ENCODE peak calls at places on chromosomes 11 and 22, in seven cellular contexts. W is aorta, M is left lung, H is A549, N is thoracic aorta, P is cardiac muscle cell, K is neuronal stem cell. D is an unnamed sample.

GRCh38 chr11:93198221-93198650 is 445 bp upstream of the SLC36A4 start:
- DNase-seq in W (no peak), N (no peak), H (no peak), M (no peak), P (no peak), K (no peak), D (no peak)

GRCh38 chr22:19772422-19772672 is 11.8 kb downstream of the TBX1 start:
- DNase-seq in H (no peak), P (no peak), K (no peak), W (peak), M (no peak), N (no peak), D (no peak)

GRCh38 chr11:125404811-125405481 is 91.1 kb downstream of the FEZ1 start:
- DNase-seq in M (peak), W (peak), H (peak), N (no peak), P (peak), K (peak), D (peak)

GRCh38 chr22:46578824-46579561 is 41.2 kb upstream of the GRAMD4 start:
- DNase-seq in W (peak), N (peak), P (no peak), K (no peak), H (no peak), M (peak), D (peak)

GRCh38 chr11:68461284-68461861 is 821 bp downstream of the PPP6R3 start:
- DNase-seq in W (no peak), M (no peak), H (peak), K (no peak), P (peak), N (no peak), D (no peak)

GRCh38 chr11:43573233-43573632 is 107.3 kb upstream of the HSD17B12 start:
- DNase-seq in M (no peak), K (no peak), P (peak), W (no peak), N (no peak), H (peak), D (no peak)

GRCh38 chr11:44658451-44658850 is 68.3 kb upstream of the TSPAN18 start:
- DNase-seq in W (no peak), M (no peak), H (peak), N (no peak), P (peak), K (no peak), D (no peak)

GRCh38 chr11:125141686-125142535 is 22.6 kb upstream of the PKNOX2 start:
- DNase-seq in N (no peak), H (no peak), W (peak), K (peak), P (peak), M (peak), D (no peak)

GRCh38 chr11:69296890-69297224 is 2.9 kb downstream of the MYEOV start:
- DNase-seq in W (peak), M (no peak), P (no peak), N (no peak), K (no peak), H (no peak), D (no peak)

GRCh38 chr11:7167976-7168740 is 79.4 kb downstream of the RBMXL2 start:
- DNase-seq in K (no peak), P (no peak), N (no peak), W (no peak), M (no peak), H (no peak), D (no peak)

GRCh38 chr11:114889464-114890065 is 211.2 kb downstream of the NXPE2 start:
- DNase-seq in P (peak), N (no peak), H (no peak), M (no peak), W (no peak), K (peak), D (no peak)

GRCh38 chr22:17920145-17920605 is 104.2 kb downstream of the MICAL3 start:
- DNase-seq in N (no peak), P (peak), K (no peak), H (no peak), W (peak), M (no peak), D (no peak)

GRCh38 chr11:88414981-88415391 is 77.5 kb upstream of the CTSC start:
- DNase-seq in P (no peak), M (no peak), H (no peak), K (no peak), N (no peak), W (no peak), D (no peak)

GRCh38 chr22:28072066-28072465 is 153.0 kb upstream of the PITPNB start:
- DNase-seq in P (no peak), H (no peak), M (no peak), W (no peak), N (no peak), K (no peak), D (no peak)

GRCh38 chr22:25763239-25763777 is 21.3 kb downstream of the MYO18B start:
- DNase-seq in P (no peak), H (no peak), M (no peak), K (no peak), W (no peak), N (no peak), D (no peak)

GRCh38 chr11:110286298-110287040 is 9.9 kb downstream of the RDX start:
- DNase-seq in K (no peak), W (no peak), H (no peak), N (no peak), P (no peak), M (no peak), D (no peak)

GRCh38 chr11:14417186-14417585 is 58.2 kb upstream of the RRAS2 start:
- DNase-seq in P (no peak), M (no peak), W (no peak), N (no peak), K (no peak), H (no peak), D (no peak)

GRCh38 chr22:33014621-33015020 is 43.6 kb downstream of the SYN3 start:
- DNase-seq in H (no peak), W (no peak), P (no peak), N (no peak), M (no peak), K (no peak), D (no peak)

GRCh38 chr11:123194308-123195181 is 503 bp downstream of the CLMP start:
- DNase-seq in P (peak), K (peak), M (peak), W (no peak), H (no peak), N (no peak), D (no peak)

GRCh38 chr11:65314501-65315203 is at the start of gene CDC42EP2:
- DNase-seq in H (peak), K (peak), N (no peak), M (peak), P (peak), W (peak), D (peak)

GRCh38 chr11:21415566-21415965 is 746.2 kb downstream of the NELL1 start:
- DNase-seq in H (no peak), N (no peak), W (no peak), M (no peak), P (no peak), K (no peak), D (no peak)

GRCh38 chr11:22711212-22711770 is 44.9 kb downstream of the GAS2 start:
- DNase-seq in H (no peak), N (no peak), P (no peak), M (no peak), K (no peak), W (no peak), D (no peak)

GRCh38 chr11:103619480-103619879 is 417.0 kb upstream of the DDI1 start:
- DNase-seq in P (peak), W (no peak), H (peak), M (no peak), N (no peak), K (no peak), D (no peak)

GRCh38 chr11:118343981-118344521 is at the start of gene CD3G:
- DNase-seq in N (no peak), P (no peak), W (no peak), K (no peak), H (no peak), M (no peak), D (no peak)

GRCh38 chr11:67646535-67647336 is 3.8 kb downstream of the ACY3 start:
- DNase-seq in H (no peak), N (no peak), K (no peak), M (peak), P (no peak), W (peak), D (no peak)

GRCh38 chr11:105367129-105367528 is 227.6 kb upstream of the CARD18 start:
- DNase-seq in K (no peak), M (no peak), N (no peak), P (no peak), W (no peak), H (no peak), D (no peak)

GRCh38 chr11:76841923-76842452 is 18.7 kb upstream of the ACER3 start:
- DNase-seq in N (no peak), H (no peak), P (no peak), K (no peak), W (no peak), M (no peak), D (no peak)

GRCh38 chr11:47413908-47414684 is 5.7 kb downstream of the SLC39A13 start:
- DNase-seq in W (no peak), N (no peak), M (no peak), H (no peak), P (no peak), K (no peak), D (no peak)

GRCh38 chr11:46357483-46357936 is 10.2 kb downstream of the DGKZ start:
- DNase-seq in P (no peak), W (no peak), H (no peak), M (peak), N (no peak), K (no peak), D (no peak)

GRCh38 chr22:45503816-45504702 is 1.4 kb downstream of the FBLN1 start:
- DNase-seq in M (peak), W (peak), K (peak), H (no peak), N (no peak), P (no peak), D (no peak)
- H3K27ac ChIP-seq in M (peak), W (no peak), K (peak), H (no peak), N (peak), P (peak), D (peak)

DNA sequence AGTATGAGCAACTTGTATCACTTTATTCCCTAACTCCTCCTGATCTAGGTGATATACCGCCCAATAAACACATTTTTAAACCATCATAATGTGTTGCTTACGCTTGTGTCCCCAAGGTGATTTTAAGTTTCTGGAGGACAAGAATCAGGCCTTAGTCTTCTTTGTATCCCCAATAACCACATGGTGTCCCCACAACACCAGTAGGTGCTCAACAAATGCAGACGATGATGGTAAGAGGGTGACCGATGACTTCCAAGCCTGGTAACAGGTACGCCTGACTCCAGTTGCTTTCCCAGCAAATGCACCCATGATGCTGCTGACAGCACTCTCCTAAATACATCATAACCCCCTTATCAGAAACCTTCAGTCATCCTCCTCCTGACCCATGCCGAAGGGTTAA is 64.2 kb downstream of the EFCAB6 start:
- DNase-seq in H (no peak), M (no peak), K (no peak), N (no peak), W (no peak), P (no peak), D (no peak)
- H3K4me3 ChIP-seq in H (no peak), M (no peak), K (no peak), N (no peak), W (no peak), P (no peak), D (no peak)

GRCh38 chr11:111814106-111814505 is 47.9 kb upstream of the PPP2R1B start:
- DNase-seq in M (no peak), K (no peak), H (no peak), P (no peak), W (no peak), N (no peak), D (no peak)
- H3K27ac ChIP-seq in M (no peak), K (no peak), H (no peak), P (no peak), W (no peak), N (no peak), D (peak)

GRCh38 chr11:134949121-134949591 is 537.1 kb upstream of the B3GAT1 start:
- DNase-seq in N (peak), P (no peak), H (no peak), K (no peak), W (peak), M (no peak), D (peak)

GRCh38 chr11:134947556-134947955 is 535.5 kb upstream of the B3GAT1 start:
- DNase-seq in W (no peak), H (no peak), P (no peak), N (no peak), M (no peak), K (no peak), D (no peak)

GRCh38 chr11:134949716-134950115 is 537.7 kb upstream of the B3GAT1 start:
- DNase-seq in H (no peak), K (no peak), W (no peak), M (no peak), N (no peak), P (no peak), D (no peak)

GRCh38 chr11:134950692-134951304 is 538.8 kb upstream of the B3GAT1 start:
- DNase-seq in P (no peak), N (no peak), W (no peak), M (no peak), K (no peak), H (no peak), D (peak)

GRCh38 chr11:134951305-134951700 is 539.3 kb upstream of the B3GAT1 start:
- DNase-seq in W (peak), K (no peak), H (no peak), P (no peak), M (no peak), N (no peak), D (peak)
- H3K4me3 ChIP-seq in W (no peak), K (no peak), H (no peak), P (no peak), M (no peak), N (peak), D (no peak)

GRCh38 chr11:59010693-59011092 is 71.4 kb downstream of the GLYATL1 start:
- DNase-seq in P (no peak), M (no peak), K (no peak), H (no peak), W (no peak), N (no peak), D (no peak)

GRCh38 chr11:59012106-59012941 is 73.0 kb downstream of the GLYATL1 start:
- DNase-seq in P (peak), K (no peak), M (no peak), W (no peak), N (no peak), H (no peak), D (no peak)

GRCh38 chr11:59009661-59010060 is 70.4 kb downstream of the GLYATL1 start:
- DNase-seq in K (no peak), H (no peak), M (no peak), N (no peak), P (no peak), W (no peak), D (no peak)

GRCh38 chr11:59012942-59013256 is 73.2 kb upstream of the GLYATL1B start:
- DNase-seq in P (no peak), N (no peak), M (peak), W (no peak), K (no peak), H (no peak), D (no peak)

DNA sequence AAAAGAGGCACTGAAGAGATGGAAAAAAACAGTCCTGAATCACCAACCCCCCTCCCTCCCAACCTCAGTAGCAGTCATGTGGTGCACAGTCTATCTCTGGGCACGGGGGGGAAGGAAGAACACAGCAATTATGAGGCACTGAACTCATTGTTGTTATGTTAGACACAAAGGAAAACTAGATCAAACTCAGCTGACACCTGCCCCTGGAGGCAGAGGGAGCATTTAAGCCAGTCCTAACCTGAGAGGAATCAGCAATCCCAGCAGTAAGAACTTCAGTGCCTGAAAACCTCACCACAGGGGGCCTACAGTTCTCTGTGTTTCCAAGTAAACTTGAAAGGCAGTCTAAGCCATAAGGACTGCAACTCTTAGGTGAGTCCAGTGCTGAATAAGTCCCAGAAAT is 72.4 kb downstream of the GLYATL1 start:
- DNase-seq in H (no peak), P (peak), W (peak), N (no peak), M (no peak), K (peak), D (no peak)
- H3K27ac ChIP-seq in H (no peak), P (no peak), W (no peak), N (no peak), M (no peak), K (peak), D (no peak)